ENCODE peak calls at places on chromosomes 5 and 9, in eight cellular contexts. One of them, this sample, is unnamed.

GRCh38 chr9:76371901-76372300 is 22.3 kb downstream of the RFK start:
- DNase-seq in stimulated activated CD4-positive, alpha-beta T cell treated with anti-CD3 and anti-CD28 coated beads, Interleukin-15, amount 100 ng/mL, for 48 hours: no peak
- DNase-seq in smooth muscle cell of the brain vasculature: no peak
- DNase-seq in CD4-positive, alpha-beta T cell: no peak
- DNase-seq in PC-3: peak
- DNase-seq in COR-L47: no peak
- DNase-seq in CD8-positive, alpha-beta memory T cell: no peak
- DNase-seq in SIG-M5: no peak
- DNase-seq in this sample: no peak

GRCh38 chr5:176629853-176630680 is at the start of the genes EIF4E1B and SNCB:
- DNase-seq in PC-3: peak
- DNase-seq in CD8-positive, alpha-beta memory T cell: no peak
- DNase-seq in CD4-positive, alpha-beta T cell: no peak
- DNase-seq in stimulated activated CD4-positive, alpha-beta T cell treated with anti-CD3 and anti-CD28 coated beads, Interleukin-15, amount 100 ng/mL, for 48 hours: no peak
- DNase-seq in COR-L47: peak
- DNase-seq in SIG-M5: no peak
- DNase-seq in smooth muscle cell of the brain vasculature: no peak
- DNase-seq in this sample: no peak

GRCh38 chr5:102758576-102758975 is 3.5 kb downstream of the PAM start:
- DNase-seq in SIG-M5: no peak
- DNase-seq in CD8-positive, alpha-beta memory T cell: no peak
- DNase-seq in COR-L47: no peak
- DNase-seq in stimulated activated CD4-positive, alpha-beta T cell treated with anti-CD3 and anti-CD28 coated beads, Interleukin-15, amount 100 ng/mL, for 48 hours: no peak
- DNase-seq in PC-3: no peak
- DNase-seq in smooth muscle cell of the brain vasculature: no peak
- DNase-seq in CD4-positive, alpha-beta T cell: no peak
- DNase-seq in this sample: no peak

GRCh38 chr5:113117543-113118110 is 141.0 kb downstream of the DCP2 start:
- DNase-seq in smooth muscle cell of the brain vasculature: no peak
- DNase-seq in COR-L47: peak
- DNase-seq in SIG-M5: no peak
- DNase-seq in PC-3: no peak
- DNase-seq in stimulated activated CD4-positive, alpha-beta T cell treated with anti-CD3 and anti-CD28 coated beads, Interleukin-15, amount 100 ng/mL, for 48 hours: no peak
- DNase-seq in CD8-positive, alpha-beta memory T cell: no peak
- DNase-seq in CD4-positive, alpha-beta T cell: no peak
- DNase-seq in this sample: no peak

GRCh38 chr5:39624268-39624886 is 199.6 kb upstream of the DAB2 start:
- DNase-seq in CD4-positive, alpha-beta T cell: no peak
- DNase-seq in COR-L47: no peak
- DNase-seq in PC-3: peak
- DNase-seq in smooth muscle cell of the brain vasculature: no peak
- DNase-seq in SIG-M5: no peak
- DNase-seq in CD8-positive, alpha-beta memory T cell: no peak
- DNase-seq in stimulated activated CD4-positive, alpha-beta T cell treated with anti-CD3 and anti-CD28 coated beads, Interleukin-15, amount 100 ng/mL, for 48 hours: no peak
- DNase-seq in this sample: no peak

GRCh38 chr5:52998552-52999313 is 9.6 kb downstream of the ITGA2 start:
- DNase-seq in stimulated activated CD4-positive, alpha-beta T cell treated with anti-CD3 and anti-CD28 coated beads, Interleukin-15, amount 100 ng/mL, for 48 hours: no peak
- DNase-seq in CD4-positive, alpha-beta T cell: no peak
- DNase-seq in PC-3: no peak
- DNase-seq in COR-L47: no peak
- DNase-seq in CD8-positive, alpha-beta memory T cell: no peak
- DNase-seq in smooth muscle cell of the brain vasculature: no peak
- DNase-seq in SIG-M5: no peak
- DNase-seq in this sample: no peak

GRCh38 chr5:126446498-126447224 is 23.5 kb downstream of the GRAMD2B start:
- DNase-seq in stimulated activated CD4-positive, alpha-beta T cell treated with anti-CD3 and anti-CD28 coated beads, Interleukin-15, amount 100 ng/mL, for 48 hours: peak
- DNase-seq in PC-3: peak
- DNase-seq in smooth muscle cell of the brain vasculature: no peak
- DNase-seq in SIG-M5: no peak
- DNase-seq in COR-L47: no peak
- DNase-seq in CD4-positive, alpha-beta T cell: no peak
- DNase-seq in CD8-positive, alpha-beta memory T cell: no peak
- DNase-seq in this sample: no peak

GRCh38 chr5:73213566-73213998 is 40.6 kb downstream of the TMEM174 start:
- DNase-seq in PC-3: peak
- DNase-seq in CD4-positive, alpha-beta T cell: no peak
- DNase-seq in CD8-positive, alpha-beta memory T cell: no peak
- DNase-seq in COR-L47: peak
- DNase-seq in stimulated activated CD4-positive, alpha-beta T cell treated with anti-CD3 and anti-CD28 coated beads, Interleukin-15, amount 100 ng/mL, for 48 hours: no peak
- DNase-seq in SIG-M5: no peak
- DNase-seq in smooth muscle cell of the brain vasculature: no peak
- DNase-seq in this sample: no peak

GRCh38 chr5:140734354-140734753 is 34.1 kb downstream of the ZMAT2 start:
- DNase-seq in stimulated activated CD4-positive, alpha-beta T cell treated with anti-CD3 and anti-CD28 coated beads, Interleukin-15, amount 100 ng/mL, for 48 hours: no peak
- DNase-seq in PC-3: peak
- DNase-seq in CD4-positive, alpha-beta T cell: no peak
- DNase-seq in smooth muscle cell of the brain vasculature: no peak
- DNase-seq in CD8-positive, alpha-beta memory T cell: no peak
- DNase-seq in COR-L47: no peak
- DNase-seq in SIG-M5: no peak
- DNase-seq in this sample: no peak

GRCh38 chr5:124157320-124157719 is 589.1 kb downstream of the ZNF608 start:
- DNase-seq in CD8-positive, alpha-beta memory T cell: no peak
- DNase-seq in stimulated activated CD4-positive, alpha-beta T cell treated with anti-CD3 and anti-CD28 coated beads, Interleukin-15, amount 100 ng/mL, for 48 hours: no peak
- DNase-seq in PC-3: no peak
- DNase-seq in CD4-positive, alpha-beta T cell: no peak
- DNase-seq in COR-L47: no peak
- DNase-seq in SIG-M5: no peak
- DNase-seq in smooth muscle cell of the brain vasculature: no peak
- DNase-seq in this sample: no peak

GRCh38 chr5:180020176-180020575 is 51.4 kb downstream of the RNF130 start:
- DNase-seq in CD4-positive, alpha-beta T cell: no peak
- DNase-seq in CD8-positive, alpha-beta memory T cell: no peak
- DNase-seq in SIG-M5: no peak
- DNase-seq in smooth muscle cell of the brain vasculature: no peak
- DNase-seq in stimulated activated CD4-positive, alpha-beta T cell treated with anti-CD3 and anti-CD28 coated beads, Interleukin-15, amount 100 ng/mL, for 48 hours: no peak
- DNase-seq in PC-3: no peak
- DNase-seq in COR-L47: no peak
- DNase-seq in this sample: no peak

GRCh38 chr9:21465859-21466518 is 16.1 kb downstream of the IFNE start:
- DNase-seq in COR-L47: peak
- DNase-seq in stimulated activated CD4-positive, alpha-beta T cell treated with anti-CD3 and anti-CD28 coated beads, Interleukin-15, amount 100 ng/mL, for 48 hours: no peak
- DNase-seq in CD8-positive, alpha-beta memory T cell: no peak
- DNase-seq in CD4-positive, alpha-beta T cell: no peak
- DNase-seq in smooth muscle cell of the brain vasculature: peak
- DNase-seq in SIG-M5: no peak
- DNase-seq in PC-3: peak
- DNase-seq in this sample: no peak

GRCh38 chr5:14400085-14400484 is 181.5 kb upstream of the OTULINL start:
- DNase-seq in stimulated activated CD4-positive, alpha-beta T cell treated with anti-CD3 and anti-CD28 coated beads, Interleukin-15, amount 100 ng/mL, for 48 hours: no peak
- DNase-seq in CD4-positive, alpha-beta T cell: no peak
- DNase-seq in COR-L47: no peak
- DNase-seq in PC-3: peak
- DNase-seq in CD8-positive, alpha-beta memory T cell: no peak
- DNase-seq in smooth muscle cell of the brain vasculature: no peak
- DNase-seq in SIG-M5: no peak
- DNase-seq in this sample: no peak

GRCh38 chr5:135832263-135832555 is 2.3 kb upstream of the SLC25A48 start:
- DNase-seq in SIG-M5: no peak
- DNase-seq in smooth muscle cell of the brain vasculature: no peak
- DNase-seq in CD4-positive, alpha-beta T cell: no peak
- DNase-seq in PC-3: no peak
- DNase-seq in COR-L47: no peak
- DNase-seq in CD8-positive, alpha-beta memory T cell: no peak
- DNase-seq in stimulated activated CD4-positive, alpha-beta T cell treated with anti-CD3 and anti-CD28 coated beads, Interleukin-15, amount 100 ng/mL, for 48 hours: no peak
- DNase-seq in this sample: no peak

GRCh38 chr5:117645400-117645799 is 1070.8 kb upstream of the SEMA6A start:
- DNase-seq in PC-3: no peak
- DNase-seq in CD4-positive, alpha-beta T cell: no peak
- DNase-seq in COR-L47: no peak
- DNase-seq in SIG-M5: no peak
- DNase-seq in stimulated activated CD4-positive, alpha-beta T cell treated with anti-CD3 and anti-CD28 coated beads, Interleukin-15, amount 100 ng/mL, for 48 hours: no peak
- DNase-seq in CD8-positive, alpha-beta memory T cell: no peak
- DNase-seq in smooth muscle cell of the brain vasculature: no peak
- DNase-seq in this sample: no peak

GRCh38 chr5:137666901-137667300 is 69.0 kb downstream of the KLHL3 start:
- DNase-seq in COR-L47: peak
- DNase-seq in stimulated activated CD4-positive, alpha-beta T cell treated with anti-CD3 and anti-CD28 coated beads, Interleukin-15, amount 100 ng/mL, for 48 hours: no peak
- DNase-seq in SIG-M5: no peak
- DNase-seq in CD4-positive, alpha-beta T cell: no peak
- DNase-seq in PC-3: no peak
- DNase-seq in CD8-positive, alpha-beta memory T cell: no peak
- DNase-seq in smooth muscle cell of the brain vasculature: no peak
- DNase-seq in this sample: no peak

GRCh38 chr5:156402387-156402921 is 75.5 kb downstream of the SGCD start:
- DNase-seq in COR-L47: no peak
- DNase-seq in CD4-positive, alpha-beta T cell: no peak
- DNase-seq in CD8-positive, alpha-beta memory T cell: no peak
- DNase-seq in PC-3: no peak
- DNase-seq in stimulated activated CD4-positive, alpha-beta T cell treated with anti-CD3 and anti-CD28 coated beads, Interleukin-15, amount 100 ng/mL, for 48 hours: peak
- DNase-seq in smooth muscle cell of the brain vasculature: no peak
- DNase-seq in SIG-M5: no peak
- DNase-seq in this sample: no peak